ENCODE peak calls at places on chromosomes 13 and 19, in six cellular contexts. R, V, P, Q, E and U are unnamed samples.

GRCh38 chr19:45470147-45471081 is 2.6 kb downstream of the FOSB start:
- DNase-seq in R (peak), V (no peak), P (no peak), Q (no peak), E (peak), U (no peak)

GRCh38 chr13:35552172-35552844 is 75.8 kb upstream of the MAB21L1 start:
- DNase-seq in R (no peak), V (no peak), P (no peak), Q (no peak), E (no peak), U (no peak)

GRCh38 chr13:29865934-29866333 is 15.5 kb upstream of the UBL3 start:
- DNase-seq in R (no peak), V (no peak), P (no peak), Q (no peak), E (no peak), U (no peak)

GRCh38 chr13:94239135-94239534 is 240.3 kb downstream of the DCT start:
- DNase-seq in R (no peak), V (no peak), P (no peak), Q (no peak), E (no peak), U (no peak)

GRCh38 chr13:72504026-72504925 is 223.2 kb downstream of the MZT1 start:
- DNase-seq in R (no peak), V (no peak), P (no peak), Q (no peak), E (no peak), U (no peak)

GRCh38 chr13:40113644-40114304 is 458.3 kb downstream of the COG6 start:
- DNase-seq in R (no peak), V (no peak), P (no peak), Q (no peak), E (no peak), U (no peak)

GRCh38 chr13:99322297-99323103 is 15.3 kb upstream of the GPR183 start:
- DNase-seq in R (no peak), V (no peak), P (no peak), Q (no peak), E (no peak), U (no peak)

GRCh38 chr19:45824041-45824471 is 8.9 kb upstream of the RSPH6A start:
- DNase-seq in R (peak), V (peak), P (no peak), Q (no peak), E (no peak), U (no peak)

GRCh38 chr13:110689711-110690110 is 16.2 kb downstream of the CARS2 start:
- DNase-seq in R (no peak), V (no peak), P (no peak), Q (no peak), E (no peak), U (no peak)

GRCh38 chr19:16078759-16079707 is 2.7 kb downstream of the TPM4 start:
- DNase-seq in R (peak), V (no peak), P (no peak), Q (peak), E (no peak), U (peak)

GRCh38 chr19:49422407-49423277 is 599 bp downstream of the PTH2 start:
- DNase-seq in R (peak), V (no peak), P (peak), Q (no peak), E (peak), U (no peak)

GRCh38 chr19:48516536-48516935 is 4.9 kb upstream of the LMTK3 start:
- DNase-seq in R (no peak), V (no peak), P (no peak), Q (no peak), E (no peak), U (no peak)

GRCh38 chr19:38683393-38684077 is 36.1 kb downstream of the ACTN4 start:
- DNase-seq in R (peak), V (no peak), P (peak), Q (no peak), E (no peak), U (peak)

GRCh38 chr13:39892731-39893293 is 237.3 kb downstream of the COG6 start:
- DNase-seq in R (no peak), V (no peak), P (no peak), Q (no peak), E (no peak), U (no peak)

GRCh38 chr19:55553217-55554182 is 8.2 kb upstream of the SBK3 start:
- DNase-seq in R (no peak), V (no peak), P (no peak), Q (no peak), E (no peak), U (no peak)

GRCh38 chr13:39326471-39326870 is 276.5 kb downstream of the LHFPL6 start:
- DNase-seq in R (no peak), V (no peak), P (no peak), Q (no peak), E (no peak), U (no peak)